ENCODE peak calls at places on chromosomes 7 and 10, in four cellular contexts. J is brain microvascular endothelial cell; Z is stimulated activated CD4-positive, alpha-beta T cell treated with anti-CD3 and anti-CD28 coated beads, Interleukin-2, amount 100 ng/mL, for 48 hours; E is AML-193. M is an unnamed sample.

GRCh38 chr10:121426307-121426706 is 171.9 kb downstream of the FGFR2 start:
- DNase-seq in E (no peak), Z (no peak), J (no peak), M (no peak)

GRCh38 chr7:151776446-151776845 is 100.5 kb downstream of the PRKAG2 start:
- DNase-seq in E (no peak), J (no peak), Z (no peak), M (no peak)

GRCh38 chr7:150631866-150632864 is at the start of gene GIMAP6:
- DNase-seq in Z (peak; percentile 20), E (peak; percentile 56), J (no peak), M (no peak)

GRCh38 chr10:97648557-97649404 is 8.3 kb downstream of the PI4K2A start:
- DNase-seq in Z (peak; percentile 13), J (peak; percentile 94), E (no peak), M (peak; percentile 97)

GRCh38 chr10:131070856-131071255 is 240.7 kb downstream of the TCERG1L start:
- DNase-seq in J (no peak), E (no peak), Z (no peak), M (no peak)

GRCh38 chr10:80444646-80445319 is 9.3 kb upstream of the TSPAN14 start:
- DNase-seq in E (peak; percentile 66), J (peak; percentile 56), Z (no peak), M (peak; percentile 87)

GRCh38 chr10:100745882-100746412 is 565 bp downstream of the PAX2 start:
- DNase-seq in J (no peak), Z (no peak), E (no peak), M (no peak)

GRCh38 chr10:132575320-132576201 is 38.0 kb downstream of the INPP5A start:
- DNase-seq in J (peak; percentile 86), E (peak; percentile 90), Z (no peak), M (peak; percentile 71)

GRCh38 chr10:7362451-7362850 is 48.4 kb downstream of the SFMBT2 start:
- DNase-seq in J (no peak), E (no peak), Z (no peak), M (no peak)

GRCh38 chr7:137074386-137075030 is 206.1 kb downstream of the CHRM2 start:
- DNase-seq in J (peak; percentile 11), Z (no peak), E (no peak), M (peak; percentile 58)

GRCh38 chr7:41187322-41187721 is 515.6 kb downstream of the INHBA start:
- DNase-seq in Z (no peak), E (no peak), J (no peak), M (peak; percentile 42)

GRCh38 chr10:72009430-72010081 is 45.4 kb downstream of the CHST3 start:
- DNase-seq in J (peak; percentile 80), Z (no peak), E (no peak), M (peak; percentile 100)

GRCh38 chr7:22697897-22698645 is 28.9 kb upstream of the IL6 start:
- DNase-seq in Z (no peak), E (peak; percentile 11), J (no peak), M (no peak)

GRCh38 chr7:5711419-5711818 is 70.0 kb downstream of the RNF216 start:
- DNase-seq in Z (no peak), J (no peak), E (no peak), M (no peak)

GRCh38 chr7:43004076-43004475 is 71.9 kb downstream of the MRPL32 start:
- DNase-seq in Z (no peak), J (peak; percentile 47), E (no peak), M (no peak)

GRCh38 chr10:8444630-8445029 is 390.1 kb downstream of the GATA3 start:
- DNase-seq in E (no peak), Z (no peak), J (no peak), M (peak; percentile 13)

GRCh38 chr7:138608292-138608691 is 92.9 kb downstream of the SVOPL start:
- DNase-seq in J (peak; percentile 69), E (no peak), Z (no peak), M (peak; percentile 53)

GRCh38 chr10:22805304-22805703 is 90.9 kb upstream of the PIP4K2A start:
- DNase-seq in J (no peak), Z (no peak), E (no peak), M (peak; percentile 44)

GRCh38 chr10:74206727-74207126 is 55.7 kb downstream of the ADK start:
- DNase-seq in J (no peak), Z (no peak), E (no peak), M (no peak)

GRCh38 chr7:78018541-78019456 is 220.2 kb downstream of the PHTF2 start:
- DNase-seq in Z (peak; percentile 21), E (no peak), J (peak; percentile 14), M (peak; percentile 68)

GRCh38 chr7:113015038-113015645 is 71.5 kb downstream of the GPR85 start:
- DNase-seq in Z (no peak), J (peak; percentile 29), E (peak; percentile 23), M (peak; percentile 52)

GRCh38 chr7:42338231-42339222 is 101.5 kb upstream of the GLI3 start:
- DNase-seq in Z (no peak), E (no peak), J (peak; percentile 9), M (peak; percentile 56)